ENCODE peak calls at places on chromosomes 7 and 10, in four cellular contexts. One of them, this sample, is unnamed.
A peak's percentile ranks its signal among the peaks of the same experiment; 100 is the strongest.

GRCh38 chr7:36165059-36165458 is 12.0 kb downstream of the EEPD1 start:
- DNase-seq in activated naive CD8-positive, alpha-beta T cell treated with anti-CD3 and anti-CD28 coated beads, Interleukin-2, amount 10 ng/mL, durations not matched to agents 7 days and 5 days: no peak
- DNase-seq in tibial nerve: no peak
- DNase-seq in lower lobe of right lung: no peak
- DNase-seq in this sample: no peak

GRCh38 chr10:9762966-9763656 is 1254.6 kb upstream of the CELF2 start:
- DNase-seq in activated naive CD8-positive, alpha-beta T cell treated with anti-CD3 and anti-CD28 coated beads, Interleukin-2, amount 10 ng/mL, durations not matched to agents 7 days and 5 days: no peak
- DNase-seq in lower lobe of right lung: no peak
- DNase-seq in tibial nerve: no peak
- DNase-seq in this sample: no peak

GRCh38 chr7:122790132-122790531 is 87.4 kb upstream of the RNF148 start:
- DNase-seq in activated naive CD8-positive, alpha-beta T cell treated with anti-CD3 and anti-CD28 coated beads, Interleukin-2, amount 10 ng/mL, durations not matched to agents 7 days and 5 days: no peak
- DNase-seq in lower lobe of right lung: no peak
- DNase-seq in tibial nerve: no peak
- DNase-seq in this sample: no peak

GRCh38 chr10:132656283-132657126 is 118.9 kb downstream of the INPP5A start:
- DNase-seq in tibial nerve: no peak
- DNase-seq in activated naive CD8-positive, alpha-beta T cell treated with anti-CD3 and anti-CD28 coated beads, Interleukin-2, amount 10 ng/mL, durations not matched to agents 7 days and 5 days: no peak
- DNase-seq in lower lobe of right lung: peak; percentile 41
- DNase-seq in this sample: no peak

GRCh38 chr10:119724630-119725549 is 960 bp upstream of the INPP5F start:
- DNase-seq in tibial nerve: peak; percentile 24
- DNase-seq in activated naive CD8-positive, alpha-beta T cell treated with anti-CD3 and anti-CD28 coated beads, Interleukin-2, amount 10 ng/mL, durations not matched to agents 7 days and 5 days: no peak
- DNase-seq in lower lobe of right lung: no peak
- DNase-seq in this sample: no peak

GRCh38 chr10:28842321-28842720 is 165.0 kb downstream of the BAMBI start:
- DNase-seq in tibial nerve: no peak
- DNase-seq in activated naive CD8-positive, alpha-beta T cell treated with anti-CD3 and anti-CD28 coated beads, Interleukin-2, amount 10 ng/mL, durations not matched to agents 7 days and 5 days: no peak
- DNase-seq in lower lobe of right lung: no peak
- DNase-seq in this sample: no peak

GRCh38 chr7:117401293-117402002 is 25.8 kb downstream of the ASZ1 start:
- DNase-seq in tibial nerve: no peak
- DNase-seq in lower lobe of right lung: no peak
- DNase-seq in activated naive CD8-positive, alpha-beta T cell treated with anti-CD3 and anti-CD28 coated beads, Interleukin-2, amount 10 ng/mL, durations not matched to agents 7 days and 5 days: no peak
- DNase-seq in this sample: no peak

GRCh38 chr7:33661430-33662160 is 243.7 kb upstream of the BMPER start:
- DNase-seq in activated naive CD8-positive, alpha-beta T cell treated with anti-CD3 and anti-CD28 coated beads, Interleukin-2, amount 10 ng/mL, durations not matched to agents 7 days and 5 days: no peak
- DNase-seq in tibial nerve: no peak
- DNase-seq in lower lobe of right lung: no peak
- DNase-seq in this sample: no peak

GRCh38 chr10:49605177-49605938 is 4.8 kb upstream of the SLC18A3 start:
- DNase-seq in tibial nerve: no peak
- DNase-seq in activated naive CD8-positive, alpha-beta T cell treated with anti-CD3 and anti-CD28 coated beads, Interleukin-2, amount 10 ng/mL, durations not matched to agents 7 days and 5 days: no peak
- DNase-seq in lower lobe of right lung: no peak
- DNase-seq in this sample: no peak

GRCh38 chr7:28958235-28958945 is at the start of gene TRIL:
- DNase-seq in activated naive CD8-positive, alpha-beta T cell treated with anti-CD3 and anti-CD28 coated beads, Interleukin-2, amount 10 ng/mL, durations not matched to agents 7 days and 5 days: peak; percentile 40
- DNase-seq in tibial nerve: peak; percentile 31
- DNase-seq in lower lobe of right lung: peak; percentile 84
- DNase-seq in this sample: no peak

GRCh38 chr7:150857276-150858055 is 5.1 kb downstream of the AOC1 start:
- DNase-seq in lower lobe of right lung: no peak
- DNase-seq in tibial nerve: no peak
- DNase-seq in activated naive CD8-positive, alpha-beta T cell treated with anti-CD3 and anti-CD28 coated beads, Interleukin-2, amount 10 ng/mL, durations not matched to agents 7 days and 5 days: no peak
- DNase-seq in this sample: no peak

GRCh38 chr7:71349583-71350481 is 217.9 kb downstream of the GALNT17 start:
- DNase-seq in tibial nerve: no peak
- DNase-seq in activated naive CD8-positive, alpha-beta T cell treated with anti-CD3 and anti-CD28 coated beads, Interleukin-2, amount 10 ng/mL, durations not matched to agents 7 days and 5 days: no peak
- DNase-seq in lower lobe of right lung: no peak
- DNase-seq in this sample: no peak

GRCh38 chr10:119439922-119440321 is 102.6 kb downstream of the RGS10 start:
- DNase-seq in lower lobe of right lung: no peak
- DNase-seq in activated naive CD8-positive, alpha-beta T cell treated with anti-CD3 and anti-CD28 coated beads, Interleukin-2, amount 10 ng/mL, durations not matched to agents 7 days and 5 days: no peak
- DNase-seq in tibial nerve: no peak
- DNase-seq in this sample: no peak

GRCh38 chr10:21402606-21403083 is 122.8 kb downstream of the SKIDA1 start:
- DNase-seq in tibial nerve: no peak
- DNase-seq in lower lobe of right lung: no peak
- DNase-seq in activated naive CD8-positive, alpha-beta T cell treated with anti-CD3 and anti-CD28 coated beads, Interleukin-2, amount 10 ng/mL, durations not matched to agents 7 days and 5 days: no peak
- DNase-seq in this sample: no peak

GRCh38 chr10:97081621-97082235 is 104.0 kb downstream of the SLIT1 start:
- DNase-seq in activated naive CD8-positive, alpha-beta T cell treated with anti-CD3 and anti-CD28 coated beads, Interleukin-2, amount 10 ng/mL, durations not matched to agents 7 days and 5 days: peak; percentile 78
- DNase-seq in lower lobe of right lung: no peak
- DNase-seq in tibial nerve: no peak
- DNase-seq in this sample: peak; percentile 28

GRCh38 chr10:24550680-24551079 is 173.0 kb downstream of the ARHGAP21 start:
- DNase-seq in activated naive CD8-positive, alpha-beta T cell treated with anti-CD3 and anti-CD28 coated beads, Interleukin-2, amount 10 ng/mL, durations not matched to agents 7 days and 5 days: no peak
- DNase-seq in lower lobe of right lung: no peak
- DNase-seq in tibial nerve: no peak
- DNase-seq in this sample: no peak

GRCh38 chr7:152108359-152108758 is 82.9 kb downstream of the GALNT11 start:
- DNase-seq in lower lobe of right lung: no peak
- DNase-seq in activated naive CD8-positive, alpha-beta T cell treated with anti-CD3 and anti-CD28 coated beads, Interleukin-2, amount 10 ng/mL, durations not matched to agents 7 days and 5 days: no peak
- DNase-seq in tibial nerve: no peak
- DNase-seq in this sample: no peak

GRCh38 chr7:17044868-17045267 is 163.1 kb upstream of the AGR3 start:
- DNase-seq in activated naive CD8-positive, alpha-beta T cell treated with anti-CD3 and anti-CD28 coated beads, Interleukin-2, amount 10 ng/mL, durations not matched to agents 7 days and 5 days: no peak
- DNase-seq in lower lobe of right lung: no peak
- DNase-seq in tibial nerve: no peak
- DNase-seq in this sample: no peak

GRCh38 chr10:121754667-121755066 is 156.4 kb upstream of the FGFR2 start:
- DNase-seq in activated naive CD8-positive, alpha-beta T cell treated with anti-CD3 and anti-CD28 coated beads, Interleukin-2, amount 10 ng/mL, durations not matched to agents 7 days and 5 days: no peak
- DNase-seq in lower lobe of right lung: no peak
- DNase-seq in tibial nerve: no peak
- DNase-seq in this sample: no peak

GRCh38 chr10:22252286-22252800 is 34.5 kb upstream of the EBLN1 start:
- DNase-seq in activated naive CD8-positive, alpha-beta T cell treated with anti-CD3 and anti-CD28 coated beads, Interleukin-2, amount 10 ng/mL, durations not matched to agents 7 days and 5 days: peak; percentile 75
- DNase-seq in lower lobe of right lung: peak; percentile 61
- DNase-seq in tibial nerve: peak; percentile 40
- DNase-seq in this sample: peak; percentile 53

GRCh38 chr7:127252736-127253288 is at the start of gene GRM8:
- DNase-seq in lower lobe of right lung: peak; percentile 51
- DNase-seq in tibial nerve: peak; percentile 15
- DNase-seq in activated naive CD8-positive, alpha-beta T cell treated with anti-CD3 and anti-CD28 coated beads, Interleukin-2, amount 10 ng/mL, durations not matched to agents 7 days and 5 days: peak; percentile 50
- DNase-seq in this sample: no peak

GRCh38 chr7:94445696-94446194 is 51.0 kb downstream of the COL1A2 start:
- DNase-seq in lower lobe of right lung: no peak
- DNase-seq in tibial nerve: no peak
- DNase-seq in activated naive CD8-positive, alpha-beta T cell treated with anti-CD3 and anti-CD28 coated beads, Interleukin-2, amount 10 ng/mL, durations not matched to agents 7 days and 5 days: no peak
- DNase-seq in this sample: no peak

GRCh38 chr7:31129067-31129466 is 77.0 kb downstream of the ADCYAP1R1 start:
- DNase-seq in tibial nerve: no peak
- DNase-seq in lower lobe of right lung: no peak
- DNase-seq in activated naive CD8-positive, alpha-beta T cell treated with anti-CD3 and anti-CD28 coated beads, Interleukin-2, amount 10 ng/mL, durations not matched to agents 7 days and 5 days: no peak
- DNase-seq in this sample: no peak

GRCh38 chr10:119477444-119477843 is 65.1 kb downstream of the RGS10 start:
- DNase-seq in tibial nerve: no peak
- DNase-seq in lower lobe of right lung: no peak
- DNase-seq in activated naive CD8-positive, alpha-beta T cell treated with anti-CD3 and anti-CD28 coated beads, Interleukin-2, amount 10 ng/mL, durations not matched to agents 7 days and 5 days: no peak
- DNase-seq in this sample: no peak

GRCh38 chr10:78964274-78964951 is 104.4 kb upstream of the ZMIZ1 start:
- DNase-seq in lower lobe of right lung: no peak
- DNase-seq in tibial nerve: no peak
- DNase-seq in activated naive CD8-positive, alpha-beta T cell treated with anti-CD3 and anti-CD28 coated beads, Interleukin-2, amount 10 ng/mL, durations not matched to agents 7 days and 5 days: no peak
- DNase-seq in this sample: no peak

GRCh38 chr7:64599341-64599740 is 36.5 kb upstream of the ZNF680 start:
- DNase-seq in tibial nerve: no peak
- DNase-seq in activated naive CD8-positive, alpha-beta T cell treated with anti-CD3 and anti-CD28 coated beads, Interleukin-2, amount 10 ng/mL, durations not matched to agents 7 days and 5 days: no peak
- DNase-seq in lower lobe of right lung: no peak
- DNase-seq in this sample: no peak